ENCODE peak calls at places on chromosome 21, in nine cellular contexts. E is T-helper 1 cell; F is M059J; G is NCI-H187; W is hippocampal formation; C is GM13977; X is Calu3; B is iris pigment epithelial cell; Z is activated naive CD4-positive, alpha-beta T cell treated with anti-CD3 and anti-CD28 coated beads, Interleukin-2, amount 10 ng/mL, durations not matched to agents 7 days and 5 days. U is an unnamed sample.

GRCh38 chr21:44817914-44818635 is at the start of gene SUMO3:
- DNase-seq in E (peak; percentile 85), F (peak; percentile 76), G (peak; percentile 44), W (peak; percentile 48), C (peak; percentile 96), X (peak; percentile 83), B (peak; percentile 75), Z (peak; percentile 85), U (peak; percentile 88)

GRCh38 chr21:31892686-31893085 is 19.9 kb downstream of the HUNK start:
- DNase-seq in E (no peak), F (no peak), G (no peak), W (no peak), C (no peak), X (no peak), B (no peak), Z (no peak), U (no peak)

GRCh38 chr21:36854391-36854790 is 112.1 kb downstream of the HLCS start:
- DNase-seq in E (no peak), F (peak; percentile 36), G (peak; percentile 5), W (peak; percentile 45), C (peak; percentile 53), X (peak; percentile 50), B (peak; percentile 49), Z (peak; percentile 27), U (peak; percentile 75)

GRCh38 chr21:36325373-36326010 is 5.5 kb downstream of the MORC3 start:
- DNase-seq in E (no peak), F (peak; percentile 70), G (no peak), W (no peak), C (no peak), X (no peak), B (no peak), Z (no peak), U (no peak)

GRCh38 chr21:33510826-33511225 is 19.3 kb upstream of the DNAJC28 start:
- DNase-seq in E (no peak), F (no peak), G (no peak), W (no peak), C (no peak), X (no peak), B (no peak), Z (no peak), U (no peak)

GRCh38 chr21:42750737-42751530 is 97.5 kb downstream of the PDE9A start:
- DNase-seq in E (no peak), F (no peak), G (no peak), W (no peak), C (no peak), X (no peak), B (no peak), Z (no peak), U (no peak)

GRCh38 chr21:38311765-38312164 is 55.0 kb downstream of the KCNJ15 start:
- DNase-seq in E (no peak), F (peak; percentile 86), G (peak; percentile 16), W (no peak), C (no peak), X (no peak), B (no peak), Z (no peak), U (no peak)

GRCh38 chr21:44294391-44295162 is 5.3 kb upstream of the PFKL start:
- DNase-seq in E (no peak), F (peak; percentile 42), G (no peak), W (no peak), C (no peak), X (no peak), B (no peak), Z (no peak), U (no peak)

GRCh38 chr21:44593598-44594405 is 1.5 kb upstream of the KRTAP10-6 start:
- DNase-seq in E (no peak), F (no peak), G (peak; percentile 84), W (no peak), C (no peak), X (no peak), B (no peak), Z (no peak), U (no peak)

GRCh38 chr21:37207441-37208009 is 59.6 kb downstream of the VPS26C start:
- DNase-seq in E (no peak), F (peak; percentile 81), G (no peak), W (no peak), C (peak; percentile 58), X (peak; percentile 32), B (peak; percentile 16), Z (peak; percentile 37), U (no peak)

GRCh38 chr21:29053011-29053553 is 20.4 kb downstream of the CCT8 start:
- DNase-seq in E (no peak), F (no peak), G (no peak), W (no peak), C (no peak), X (no peak), B (no peak), Z (no peak), U (peak; percentile 25)

GRCh38 chr21:15367061-15367626 is 302.3 kb upstream of the NRIP1 start:
- DNase-seq in E (no peak), F (peak; percentile 6), G (no peak), W (no peak), C (no peak), X (no peak), B (no peak), Z (no peak), U (no peak)

GRCh38 chr21:41991659-41992058 is 18.5 kb downstream of the ZBTB21 start:
- DNase-seq in E (no peak), F (no peak), G (no peak), W (no peak), C (no peak), X (no peak), B (no peak), Z (no peak), U (no peak)

U was measured in NAMALWA.